ENCODE peak calls at places on chromosomes 4 and X, in ten cellular contexts. One of them, this sample, is unnamed.
A peak's percentile ranks its signal among the peaks of the same experiment; 100 is the strongest.

GRCh38 chr4:5712931-5713330 is 1.9 kb downstream of the EVC start:
- DNase-seq in neural progenitor cell: no peak
- DNase-seq in heart left ventricle: no peak
- DNase-seq in endodermal cell: no peak
- DNase-seq in suprapubic skin: no peak
- DNase-seq in small intestine: no peak
- DNase-seq in neuronal stem cell: no peak
- DNase-seq in colonic mucosa: no peak
- DNase-seq in MM.1S: no peak
- DNase-seq in iPS DF 6.9: no peak
- DNase-seq in this sample: no peak

GRCh38 chrX:154008521-154008920 is 11.2 kb downstream of the IRAK1 start:
- DNase-seq in neural progenitor cell: no peak
- DNase-seq in heart left ventricle: no peak
- DNase-seq in endodermal cell: no peak
- DNase-seq in suprapubic skin: no peak
- DNase-seq in small intestine: no peak
- DNase-seq in neuronal stem cell: no peak
- DNase-seq in colonic mucosa: no peak
- DNase-seq in MM.1S: peak; percentile 62
- DNase-seq in iPS DF 6.9: no peak
- DNase-seq in this sample: no peak

GRCh38 chr4:98780111-98780549 is 121.7 kb upstream of the TSPAN5 start:
- DNase-seq in neural progenitor cell: no peak
- DNase-seq in heart left ventricle: no peak
- DNase-seq in endodermal cell: no peak
- DNase-seq in suprapubic skin: no peak
- DNase-seq in small intestine: no peak
- DNase-seq in neuronal stem cell: no peak
- DNase-seq in colonic mucosa: no peak
- DNase-seq in MM.1S: no peak
- DNase-seq in iPS DF 6.9: no peak
- DNase-seq in this sample: no peak

GRCh38 chr4:140884431-140885058 is 128.4 kb upstream of the TBC1D9 start:
- DNase-seq in neural progenitor cell: peak; percentile 89
- DNase-seq in heart left ventricle: peak; percentile 42
- DNase-seq in endodermal cell: peak; percentile 87
- DNase-seq in suprapubic skin: no peak
- DNase-seq in small intestine: peak; percentile 56
- DNase-seq in neuronal stem cell: peak; percentile 54
- DNase-seq in colonic mucosa: peak; percentile 41
- DNase-seq in MM.1S: peak; percentile 78
- DNase-seq in iPS DF 6.9: peak; percentile 75
- DNase-seq in this sample: peak; percentile 70

GRCh38 chrX:148530464-148531077 is 30.2 kb downstream of the AFF2 start:
- DNase-seq in neural progenitor cell: peak; percentile 43
- DNase-seq in heart left ventricle: no peak
- DNase-seq in endodermal cell: no peak
- DNase-seq in suprapubic skin: no peak
- DNase-seq in small intestine: no peak
- DNase-seq in neuronal stem cell: no peak
- DNase-seq in colonic mucosa: no peak
- DNase-seq in MM.1S: peak; percentile 32
- DNase-seq in iPS DF 6.9: no peak
- DNase-seq in this sample: no peak

GRCh38 chr4:98663226-98664006 is 5.0 kb upstream of the TSPAN5 start:
- DNase-seq in neural progenitor cell: no peak
- DNase-seq in heart left ventricle: peak; percentile 31
- DNase-seq in endodermal cell: no peak
- DNase-seq in suprapubic skin: no peak
- DNase-seq in small intestine: peak; percentile 46
- DNase-seq in neuronal stem cell: no peak
- DNase-seq in colonic mucosa: no peak
- DNase-seq in MM.1S: peak; percentile 89
- DNase-seq in iPS DF 6.9: no peak
- DNase-seq in this sample: no peak

GRCh38 chr4:52640808-52641595 is 18.1 kb downstream of the USP46 start:
- DNase-seq in neural progenitor cell: no peak
- DNase-seq in heart left ventricle: no peak
- DNase-seq in endodermal cell: no peak
- DNase-seq in suprapubic skin: no peak
- DNase-seq in small intestine: no peak
- DNase-seq in neuronal stem cell: no peak
- DNase-seq in colonic mucosa: no peak
- DNase-seq in MM.1S: no peak
- DNase-seq in iPS DF 6.9: no peak
- DNase-seq in this sample: no peak

GRCh38 chr4:113094802-113095201 is 45.3 kb downstream of the ANK2 start:
- DNase-seq in neural progenitor cell: peak; percentile 40
- DNase-seq in heart left ventricle: no peak
- DNase-seq in endodermal cell: no peak
- DNase-seq in suprapubic skin: no peak
- DNase-seq in small intestine: no peak
- DNase-seq in neuronal stem cell: no peak
- DNase-seq in colonic mucosa: no peak
- DNase-seq in MM.1S: no peak
- DNase-seq in iPS DF 6.9: no peak
- DNase-seq in this sample: peak; percentile 26

GRCh38 chrX:39203427-39203826 is 402.2 kb downstream of the MID1IP1 start:
- DNase-seq in neural progenitor cell: no peak
- DNase-seq in heart left ventricle: no peak
- DNase-seq in endodermal cell: no peak
- DNase-seq in suprapubic skin: no peak
- DNase-seq in small intestine: peak; percentile 83
- DNase-seq in neuronal stem cell: no peak
- DNase-seq in colonic mucosa: peak; percentile 30
- DNase-seq in MM.1S: no peak
- DNase-seq in iPS DF 6.9: no peak
- DNase-seq in this sample: no peak

GRCh38 chrX:9786839-9787635 is 808 bp downstream of the SHROOM2 start:
- DNase-seq in neural progenitor cell: peak; percentile 58
- DNase-seq in heart left ventricle: no peak
- DNase-seq in endodermal cell: peak; percentile 69
- DNase-seq in suprapubic skin: no peak
- DNase-seq in small intestine: peak; percentile 2
- DNase-seq in neuronal stem cell: no peak
- DNase-seq in colonic mucosa: no peak
- DNase-seq in MM.1S: no peak
- DNase-seq in iPS DF 6.9: no peak
- DNase-seq in this sample: peak; percentile 90

GRCh38 chrX:103585421-103586313 is at the start of gene TCEAL4:
- DNase-seq in neural progenitor cell: peak; percentile 60
- DNase-seq in heart left ventricle: peak; percentile 55
- DNase-seq in endodermal cell: peak; percentile 90
- DNase-seq in suprapubic skin: peak; percentile 80
- DNase-seq in small intestine: peak; percentile 49
- DNase-seq in neuronal stem cell: no peak
- DNase-seq in colonic mucosa: peak; percentile 62
- DNase-seq in MM.1S: peak; percentile 37
- DNase-seq in iPS DF 6.9: no peak
- DNase-seq in this sample: peak; percentile 71

DNA sequence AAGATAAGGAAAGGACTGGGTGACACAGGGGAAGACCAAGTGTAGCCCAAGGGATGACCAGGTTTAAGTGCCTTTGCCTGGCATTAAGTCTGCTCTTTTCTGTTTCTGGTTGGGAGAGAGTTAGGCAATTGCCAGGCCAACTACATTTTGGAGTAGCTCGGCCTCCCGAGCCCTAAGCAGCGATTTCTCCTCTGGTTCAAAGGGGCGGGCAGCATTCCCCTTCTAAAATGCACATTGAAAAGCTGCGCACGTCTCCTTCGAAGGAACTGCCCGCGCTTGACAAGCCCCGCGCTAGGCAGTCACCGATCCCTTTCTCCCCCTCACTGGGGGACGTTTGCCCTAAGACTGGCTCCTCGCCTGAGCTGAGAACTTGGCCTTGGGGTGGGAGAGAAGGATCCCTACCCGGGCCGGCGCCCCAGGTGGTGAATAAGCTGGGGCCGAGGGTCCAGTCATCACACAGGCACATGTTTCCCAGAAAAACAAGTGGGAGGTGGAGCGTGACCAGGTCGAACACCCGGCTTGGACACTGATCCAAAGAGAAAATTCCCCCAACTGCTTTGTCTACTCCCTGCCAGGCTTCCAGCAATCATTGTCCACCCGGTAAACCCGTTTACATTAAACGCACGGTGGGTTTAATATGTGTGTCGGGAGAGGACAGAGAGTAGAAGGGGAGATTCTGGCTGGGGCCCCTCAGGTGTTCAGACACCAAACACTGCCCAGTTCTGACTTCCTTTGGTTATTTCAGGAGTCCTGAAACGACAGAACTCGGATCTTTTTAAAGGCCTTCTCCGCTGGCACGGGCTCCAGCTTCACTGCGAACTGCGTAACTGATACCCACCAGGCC is 4.0 kb downstream of the ARX start:
- DNase-seq in neural progenitor cell: peak; percentile 60
- DNase-seq in heart left ventricle: no peak
- DNase-seq in endodermal cell: peak; percentile 71
- DNase-seq in suprapubic skin: no peak
- DNase-seq in small intestine: no peak
- DNase-seq in neuronal stem cell: no peak
- DNase-seq in colonic mucosa: no peak
- DNase-seq in MM.1S: no peak
- DNase-seq in iPS DF 6.9: no peak
- DNase-seq in this sample: peak; percentile 66
- H3K27me3 ChIP-seq in neural progenitor cell: peaks cover 99% of the 10 kb centered on the region
- H3K27me3 ChIP-seq in heart left ventricle: peaks cover 95% of the 10 kb centered on the region
- H3K27me3 ChIP-seq in endodermal cell: peaks cover 98% of the 10 kb centered on the region
- H3K27me3 ChIP-seq in suprapubic skin: peaks cover 96% of the 10 kb centered on the region
- H3K27me3 ChIP-seq in small intestine: peaks cover 10% of the 10 kb centered on the region
- H3K27me3 ChIP-seq in neuronal stem cell: peaks cover 22% of the 10 kb centered on the region
- H3K27me3 ChIP-seq in colonic mucosa: peaks cover 90% of the 10 kb centered on the region
- H3K27me3 ChIP-seq in MM.1S: peaks cover 20% of the 10 kb centered on the region
- H3K27me3 ChIP-seq in iPS DF 6.9: peaks cover 81% of the 10 kb centered on the region
- H3K27me3 ChIP-seq in this sample: peaks cover 98% of the 10 kb centered on the region

DNA sequence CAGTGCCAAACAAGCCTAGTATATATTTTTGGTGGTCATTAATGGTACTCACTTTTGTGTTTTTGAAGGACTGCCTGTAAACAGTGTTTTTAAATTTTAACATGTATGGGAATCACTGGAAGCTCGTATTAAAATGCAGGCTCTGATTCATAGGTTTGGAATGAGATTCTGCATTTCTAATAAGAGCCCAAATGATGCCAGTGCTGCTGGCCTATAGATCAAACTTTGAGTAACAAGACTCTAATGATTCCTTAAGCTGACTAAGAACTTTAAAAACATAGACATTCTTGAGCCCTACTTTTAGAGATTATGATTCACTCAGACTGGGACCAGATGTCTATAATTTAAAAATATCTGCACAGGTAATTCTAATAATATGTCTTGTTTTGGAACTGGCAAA is 823.2 kb upstream of the LCORL start:
- DNase-seq in neural progenitor cell: no peak
- DNase-seq in heart left ventricle: no peak
- DNase-seq in endodermal cell: no peak
- DNase-seq in suprapubic skin: no peak
- DNase-seq in small intestine: no peak
- DNase-seq in neuronal stem cell: no peak
- DNase-seq in colonic mucosa: no peak
- DNase-seq in MM.1S: no peak
- DNase-seq in iPS DF 6.9: no peak
- DNase-seq in this sample: no peak
- H3K4me3 ChIP-seq in neural progenitor cell: no peak overlapping the region
- H3K4me3 ChIP-seq in heart left ventricle: no peak overlapping the region
- H3K4me3 ChIP-seq in endodermal cell: no peak overlapping the region
- H3K4me3 ChIP-seq in suprapubic skin: no peak overlapping the region
- H3K4me3 ChIP-seq in small intestine: no peak overlapping the region
- H3K4me3 ChIP-seq in neuronal stem cell: no peak overlapping the region
- H3K4me3 ChIP-seq in colonic mucosa: no peak overlapping the region
- H3K4me3 ChIP-seq in MM.1S: no peak overlapping the region
- H3K4me3 ChIP-seq in iPS DF 6.9: no peak overlapping the region
- H3K4me3 ChIP-seq in this sample: no peak overlapping the region

GRCh38 chr4:71375494-71375893 is 36.7 kb downstream of the SLC4A4 start:
- DNase-seq in neural progenitor cell: no peak
- DNase-seq in heart left ventricle: no peak
- DNase-seq in endodermal cell: no peak
- DNase-seq in suprapubic skin: no peak
- DNase-seq in small intestine: peak; percentile 27
- DNase-seq in neuronal stem cell: no peak
- DNase-seq in colonic mucosa: no peak
- DNase-seq in MM.1S: no peak
- DNase-seq in iPS DF 6.9: no peak
- DNase-seq in this sample: no peak

GRCh38 chr4:71380721-71381120 is 41.9 kb downstream of the SLC4A4 start:
- DNase-seq in neural progenitor cell: no peak
- DNase-seq in heart left ventricle: no peak
- DNase-seq in endodermal cell: no peak
- DNase-seq in suprapubic skin: no peak
- DNase-seq in small intestine: no peak
- DNase-seq in neuronal stem cell: no peak
- DNase-seq in colonic mucosa: no peak
- DNase-seq in MM.1S: no peak
- DNase-seq in iPS DF 6.9: no peak
- DNase-seq in this sample: no peak

GRCh38 chr4:71382125-71382524 is 43.3 kb downstream of the SLC4A4 start:
- DNase-seq in neural progenitor cell: no peak
- DNase-seq in heart left ventricle: no peak
- DNase-seq in endodermal cell: no peak
- DNase-seq in suprapubic skin: no peak
- DNase-seq in small intestine: peak; percentile 26
- DNase-seq in neuronal stem cell: no peak
- DNase-seq in colonic mucosa: no peak
- DNase-seq in MM.1S: no peak
- DNase-seq in iPS DF 6.9: no peak
- DNase-seq in this sample: no peak

GRCh38 chr4:71379126-71379525 is 40.3 kb downstream of the SLC4A4 start:
- DNase-seq in neural progenitor cell: no peak
- DNase-seq in heart left ventricle: no peak
- DNase-seq in endodermal cell: no peak
- DNase-seq in suprapubic skin: no peak
- DNase-seq in small intestine: no peak
- DNase-seq in neuronal stem cell: no peak
- DNase-seq in colonic mucosa: no peak
- DNase-seq in MM.1S: no peak
- DNase-seq in iPS DF 6.9: no peak
- DNase-seq in this sample: no peak

DNA sequence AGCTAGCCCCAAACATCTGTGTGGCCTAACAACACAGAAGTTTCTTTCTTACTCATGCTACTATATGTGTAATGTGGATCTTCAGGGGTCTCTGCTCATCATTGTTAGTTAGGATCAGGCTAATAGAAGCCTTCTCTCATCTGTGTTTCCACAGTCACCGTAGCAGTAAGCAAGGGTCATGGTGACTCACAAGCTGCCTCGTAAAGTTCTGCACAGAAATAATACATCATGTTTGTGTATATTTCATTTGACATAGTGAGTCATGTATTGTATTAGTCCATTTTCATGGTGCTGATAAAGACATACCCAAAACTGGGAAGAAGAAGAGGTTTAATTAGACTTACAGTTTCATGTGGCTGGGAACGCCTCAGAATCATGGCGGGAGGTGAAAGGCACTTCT is 38.7 kb downstream of the SLC4A4 start:
- DNase-seq in neural progenitor cell: no peak
- DNase-seq in heart left ventricle: no peak
- DNase-seq in endodermal cell: no peak
- DNase-seq in suprapubic skin: no peak
- DNase-seq in small intestine: peak; percentile 16
- DNase-seq in neuronal stem cell: no peak
- DNase-seq in colonic mucosa: no peak
- DNase-seq in MM.1S: no peak
- DNase-seq in iPS DF 6.9: no peak
- DNase-seq in this sample: no peak
- H3K27me3 ChIP-seq in neural progenitor cell: no peaks in the 10 kb centered on the region
- H3K27me3 ChIP-seq in heart left ventricle: no peaks in the 10 kb centered on the region
- H3K27me3 ChIP-seq in endodermal cell: no peaks in the 10 kb centered on the region
- H3K27me3 ChIP-seq in suprapubic skin: no peaks in the 10 kb centered on the region
- H3K27me3 ChIP-seq in small intestine: no peaks in the 10 kb centered on the region
- H3K27me3 ChIP-seq in neuronal stem cell: no peaks in the 10 kb centered on the region
- H3K27me3 ChIP-seq in colonic mucosa: no peaks in the 10 kb centered on the region
- H3K27me3 ChIP-seq in MM.1S: no peaks in the 10 kb centered on the region
- H3K27me3 ChIP-seq in iPS DF 6.9: no peaks in the 10 kb centered on the region
- H3K27me3 ChIP-seq in this sample: no peaks in the 10 kb centered on the region

GRCh38 chr4:81060587-81061339 is 30.3 kb downstream of the BMP3 start:
- DNase-seq in neural progenitor cell: no peak
- DNase-seq in heart left ventricle: no peak
- DNase-seq in endodermal cell: no peak
- DNase-seq in suprapubic skin: no peak
- DNase-seq in small intestine: no peak
- DNase-seq in neuronal stem cell: no peak
- DNase-seq in colonic mucosa: no peak
- DNase-seq in MM.1S: no peak
- DNase-seq in iPS DF 6.9: no peak
- DNase-seq in this sample: no peak
- H3K4me3 ChIP-seq in neural progenitor cell: no peak overlapping the region
- H3K4me3 ChIP-seq in heart left ventricle: no peak overlapping the region
- H3K4me3 ChIP-seq in endodermal cell: no peak overlapping the region
- H3K4me3 ChIP-seq in suprapubic skin: no peak overlapping the region
- H3K4me3 ChIP-seq in small intestine: no peak overlapping the region
- H3K4me3 ChIP-seq in neuronal stem cell: no peak overlapping the region
- H3K4me3 ChIP-seq in colonic mucosa: no peak overlapping the region
- H3K4me3 ChIP-seq in MM.1S: no peak overlapping the region
- H3K4me3 ChIP-seq in iPS DF 6.9: no peak overlapping the region
- H3K4me3 ChIP-seq in this sample: no peak overlapping the region